ENCODE peak calls at places on chromosomes 16 and 17, in seven cellular contexts. One of them, this sample, is unnamed.
A peak's percentile ranks its signal among the peaks of the same experiment; 100 is the strongest.

GRCh38 chr17:47804461-47804860 is 17.1 kb downstream of the OSBPL7 start:
- DNase-seq in mesenchymal stem cell: no peak
- DNase-seq in H9: no peak
- DNase-seq in mesendoderm: no peak
- DNase-seq in neuronal stem cell: no peak
- DNase-seq in H1: no peak
- DNase-seq in trophoblast cell: no peak
- DNase-seq in this sample: no peak

GRCh38 chr16:64539811-64540210 is 582.1 kb downstream of the CDH11 start:
- DNase-seq in mesendoderm: no peak
- DNase-seq in mesenchymal stem cell: no peak
- DNase-seq in trophoblast cell: no peak
- DNase-seq in H9: no peak
- DNase-seq in H1: no peak
- DNase-seq in neuronal stem cell: no peak
- DNase-seq in this sample: no peak

GRCh38 chr16:79947771-79948170 is 347.2 kb upstream of the MAF start:
- DNase-seq in mesendoderm: no peak
- DNase-seq in trophoblast cell: no peak
- DNase-seq in H9: no peak
- DNase-seq in mesenchymal stem cell: no peak
- DNase-seq in H1: no peak
- DNase-seq in neuronal stem cell: no peak
- DNase-seq in this sample: no peak

GRCh38 chr17:36949461-36949927 is 740 bp downstream of the AATF start:
- DNase-seq in H1: no peak
- DNase-seq in neuronal stem cell: no peak
- DNase-seq in H9: no peak
- DNase-seq in trophoblast cell: no peak
- DNase-seq in mesendoderm: no peak
- DNase-seq in mesenchymal stem cell: no peak
- DNase-seq in this sample: peak; percentile 37

GRCh38 chr17:48215583-48216139 is 108.1 kb downstream of the SNX11 start:
- DNase-seq in H9: peak; percentile 77
- DNase-seq in mesendoderm: peak; percentile 79
- DNase-seq in neuronal stem cell: peak; percentile 18
- DNase-seq in trophoblast cell: no peak
- DNase-seq in H1: no peak
- DNase-seq in mesenchymal stem cell: peak; percentile 81
- DNase-seq in this sample: peak; percentile 28

GRCh38 chr16:54493076-54493475 is 206.5 kb upstream of the IRX3 start:
- DNase-seq in mesendoderm: no peak
- DNase-seq in mesenchymal stem cell: peak; percentile 56
- DNase-seq in neuronal stem cell: no peak
- DNase-seq in H1: no peak
- DNase-seq in H9: no peak
- DNase-seq in trophoblast cell: no peak
- DNase-seq in this sample: no peak

GRCh38 chr17:19719365-19720209 is 3.2 kb upstream of the SLC47A2 start:
- DNase-seq in neuronal stem cell: no peak
- DNase-seq in H1: no peak
- DNase-seq in trophoblast cell: peak; percentile 68
- DNase-seq in H9: peak; percentile 27
- DNase-seq in mesenchymal stem cell: no peak
- DNase-seq in mesendoderm: peak; percentile 42
- DNase-seq in this sample: no peak

GRCh38 chr17:42081516-42082129 is 16.6 kb downstream of the ZNF385C start:
- DNase-seq in mesenchymal stem cell: no peak
- DNase-seq in neuronal stem cell: no peak
- DNase-seq in H1: no peak
- DNase-seq in H9: no peak
- DNase-seq in trophoblast cell: no peak
- DNase-seq in mesendoderm: no peak
- DNase-seq in this sample: no peak

GRCh38 chr16:81401035-81401950 is 43.3 kb upstream of the CMIP start:
- DNase-seq in H1: no peak
- DNase-seq in mesenchymal stem cell: peak; percentile 33
- DNase-seq in mesendoderm: no peak
- DNase-seq in H9: no peak
- DNase-seq in trophoblast cell: peak; percentile 90
- DNase-seq in neuronal stem cell: no peak
- DNase-seq in this sample: peak; percentile 62

GRCh38 chr17:35117984-35118383 is 1.7 kb downstream of the RAD51D start:
- DNase-seq in mesendoderm: no peak
- DNase-seq in mesenchymal stem cell: peak; percentile 31
- DNase-seq in H1: no peak
- DNase-seq in H9: no peak
- DNase-seq in neuronal stem cell: no peak
- DNase-seq in trophoblast cell: no peak
- DNase-seq in this sample: peak; percentile 23

GRCh38 chr17:29143894-29144293 is 36.3 kb downstream of the MYO18A start:
- DNase-seq in H9: peak; percentile 69
- DNase-seq in H1: no peak
- DNase-seq in neuronal stem cell: no peak
- DNase-seq in trophoblast cell: peak; percentile 18
- DNase-seq in mesendoderm: peak; percentile 72
- DNase-seq in mesenchymal stem cell: peak; percentile 68
- DNase-seq in this sample: peak; percentile 28

GRCh38 chr17:10583834-10584233 is 34.4 kb upstream of the MYH2 start:
- DNase-seq in mesenchymal stem cell: no peak
- DNase-seq in neuronal stem cell: no peak
- DNase-seq in mesendoderm: no peak
- DNase-seq in H9: no peak
- DNase-seq in H1: no peak
- DNase-seq in trophoblast cell: no peak
- DNase-seq in this sample: no peak

DNA sequence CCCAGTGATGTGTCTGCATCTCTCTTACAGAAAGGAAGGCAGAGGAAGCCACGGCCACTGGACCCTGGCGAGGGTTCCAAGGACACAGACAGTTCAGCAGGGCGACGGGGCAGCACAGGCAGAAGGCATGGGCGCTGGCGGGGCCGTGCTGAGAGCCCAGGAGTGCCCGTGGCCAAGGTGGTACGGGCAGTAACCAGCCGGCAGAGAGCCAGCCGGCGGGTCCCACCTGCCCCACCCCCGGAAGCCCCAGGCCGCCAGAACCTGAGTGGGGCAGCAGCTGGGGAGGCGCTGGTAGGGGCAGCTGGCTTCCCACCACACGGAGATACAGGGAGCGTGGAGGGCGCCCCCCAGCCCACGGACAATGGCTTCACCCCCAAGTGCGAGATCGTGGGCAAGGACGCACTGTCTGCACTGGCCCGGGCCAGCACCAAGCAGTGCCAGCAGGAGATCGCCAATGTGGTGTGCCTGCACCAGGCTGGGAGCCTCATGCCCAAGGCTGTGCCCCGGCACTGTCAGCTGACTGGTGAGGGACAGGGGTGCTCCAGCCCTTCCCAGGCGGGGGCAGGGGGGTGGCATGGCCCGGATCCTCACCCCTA is 7.8 kb downstream of the XYLT2 start:
- DNase-seq in mesenchymal stem cell: no peak
- DNase-seq in H1: no peak
- DNase-seq in mesendoderm: no peak
- DNase-seq in neuronal stem cell: no peak
- DNase-seq in H9: no peak
- DNase-seq in trophoblast cell: no peak
- DNase-seq in this sample: no peak
- H2BK120ac ChIP-seq in mesenchymal stem cell: no peak overlapping the region
- H2BK120ac ChIP-seq in H1: no peak overlapping the region
- H2BK120ac ChIP-seq in mesendoderm: no peak overlapping the region
- H2BK120ac ChIP-seq in neuronal stem cell: no peak overlapping the region
- H2BK120ac ChIP-seq in H9: no peak overlapping the region
- H2BK120ac ChIP-seq in trophoblast cell: no peak overlapping the region
- H2BK120ac ChIP-seq in this sample: no peak overlapping the region

DNA sequence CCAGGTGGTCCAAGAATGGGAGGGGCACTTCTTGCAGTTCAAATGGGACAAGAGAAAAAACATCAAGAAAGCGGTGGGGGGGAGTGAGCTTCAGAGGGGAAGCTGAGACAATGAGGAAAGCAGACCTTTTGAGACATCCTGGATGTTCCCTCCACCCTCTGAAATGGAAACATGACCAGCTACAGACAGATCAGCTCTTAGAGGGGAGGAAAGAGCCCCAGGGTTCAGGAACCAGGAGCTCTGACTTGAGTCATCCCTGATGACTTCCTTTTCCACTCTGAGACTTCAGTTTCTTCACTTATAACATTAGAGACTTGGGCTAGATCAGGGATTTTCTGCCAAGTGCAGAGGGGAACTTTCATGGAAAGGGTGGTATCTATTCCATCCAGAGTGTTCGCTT is 368.1 kb downstream of the SLC39A11 start:
- DNase-seq in H1: no peak
- DNase-seq in trophoblast cell: no peak
- DNase-seq in neuronal stem cell: no peak
- DNase-seq in mesendoderm: no peak
- DNase-seq in mesenchymal stem cell: peak; percentile 74
- DNase-seq in H9: no peak
- DNase-seq in this sample: peak; percentile 66
- H2BK120ac ChIP-seq in H1: no peak overlapping the region
- H2BK120ac ChIP-seq in trophoblast cell: no peak overlapping the region
- H2BK120ac ChIP-seq in neuronal stem cell: no peak overlapping the region
- H2BK120ac ChIP-seq in mesendoderm: no peak overlapping the region
- H2BK120ac ChIP-seq in mesenchymal stem cell: no peak overlapping the region
- H2BK120ac ChIP-seq in H9: no peak overlapping the region
- H2BK120ac ChIP-seq in this sample: no peak overlapping the region

DNA sequence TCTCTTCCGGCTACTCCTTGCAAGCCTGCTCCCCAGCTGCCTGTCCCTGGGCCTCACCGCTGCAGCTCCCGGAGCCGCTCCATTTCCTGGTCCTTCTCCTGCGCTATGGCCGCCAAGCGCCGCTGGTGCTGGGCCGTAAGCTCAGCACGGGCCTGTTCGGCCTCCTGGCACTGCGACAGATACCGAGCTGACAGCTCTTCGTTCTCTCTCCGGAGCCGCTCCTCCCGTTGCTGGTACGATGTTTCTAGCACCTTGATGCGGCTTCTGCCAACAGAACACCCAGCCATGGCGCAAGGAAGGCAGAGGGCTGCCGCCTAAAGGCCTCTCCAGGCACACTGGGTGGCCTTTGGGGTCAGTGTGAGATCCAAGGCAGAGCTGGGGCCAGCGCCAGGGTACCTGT is 14.9 kb upstream of the MRPL38 start:
- DNase-seq in trophoblast cell: no peak
- DNase-seq in H1: no peak
- DNase-seq in neuronal stem cell: no peak
- DNase-seq in H9: no peak
- DNase-seq in mesendoderm: no peak
- DNase-seq in mesenchymal stem cell: no peak
- DNase-seq in this sample: no peak
- H2BK120ac ChIP-seq in trophoblast cell: no peak overlapping the region
- H2BK120ac ChIP-seq in H1: no peak overlapping the region
- H2BK120ac ChIP-seq in neuronal stem cell: no peak overlapping the region
- H2BK120ac ChIP-seq in H9: no peak overlapping the region
- H2BK120ac ChIP-seq in mesendoderm: no peak overlapping the region
- H2BK120ac ChIP-seq in mesenchymal stem cell: no peak overlapping the region
- H2BK120ac ChIP-seq in this sample: no peak overlapping the region

GRCh38 chr17:77527836-77528505 is 387.2 kb downstream of the SEC14L1 start:
- DNase-seq in H1: no peak
- DNase-seq in H9: no peak
- DNase-seq in mesenchymal stem cell: no peak
- DNase-seq in trophoblast cell: no peak
- DNase-seq in neuronal stem cell: no peak
- DNase-seq in mesendoderm: no peak
- DNase-seq in this sample: no peak
- H2BK120ac ChIP-seq in H1: no peak overlapping the region
- H2BK120ac ChIP-seq in H9: no peak overlapping the region
- H2BK120ac ChIP-seq in mesenchymal stem cell: no peak overlapping the region
- H2BK120ac ChIP-seq in trophoblast cell: no peak overlapping the region
- H2BK120ac ChIP-seq in neuronal stem cell: peak overlapping the region; percentile 91
- H2BK120ac ChIP-seq in mesendoderm: no peak overlapping the region
- H2BK120ac ChIP-seq in this sample: no peak overlapping the region

DNA sequence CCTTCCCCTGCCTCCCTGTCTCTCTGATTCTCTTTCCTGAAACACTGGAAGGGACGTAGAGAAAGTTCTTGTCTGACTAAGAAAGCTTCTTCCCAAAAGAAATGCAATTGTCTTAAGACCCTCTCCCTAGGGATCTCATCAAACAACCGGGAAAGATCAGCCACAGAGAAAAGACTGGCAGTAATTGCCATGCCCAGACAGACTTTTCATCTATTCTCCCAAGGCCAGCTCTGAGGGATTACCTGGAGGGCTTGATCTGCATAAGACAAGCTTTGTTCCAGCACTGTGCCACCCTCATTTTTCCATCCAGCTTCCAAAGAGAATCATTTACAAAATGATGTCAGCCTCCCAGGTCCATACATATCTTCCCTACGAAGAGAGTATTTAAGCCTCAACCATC is 38.8 kb upstream of the HS3ST3A1 start:
- DNase-seq in trophoblast cell: no peak
- DNase-seq in neuronal stem cell: no peak
- DNase-seq in H1: no peak
- DNase-seq in mesenchymal stem cell: no peak
- DNase-seq in mesendoderm: no peak
- DNase-seq in H9: no peak
- DNase-seq in this sample: peak; percentile 20
- H2BK120ac ChIP-seq in trophoblast cell: no peak overlapping the region
- H2BK120ac ChIP-seq in neuronal stem cell: no peak overlapping the region
- H2BK120ac ChIP-seq in H1: no peak overlapping the region
- H2BK120ac ChIP-seq in mesenchymal stem cell: no peak overlapping the region
- H2BK120ac ChIP-seq in mesendoderm: no peak overlapping the region
- H2BK120ac ChIP-seq in H9: no peak overlapping the region
- H2BK120ac ChIP-seq in this sample: no peak overlapping the region

GRCh38 chr16:75491876-75492275 is 3.4 kb downstream of the CHST6 start:
- DNase-seq in H1: no peak
- DNase-seq in mesenchymal stem cell: no peak
- DNase-seq in trophoblast cell: peak; percentile 72
- DNase-seq in neuronal stem cell: no peak
- DNase-seq in H9: peak; percentile 62
- DNase-seq in mesendoderm: peak; percentile 92
- DNase-seq in this sample: no peak

GRCh38 chr16:75494696-75495601 is at the start of gene CHST6:
- DNase-seq in H1: no peak
- DNase-seq in mesenchymal stem cell: peak; percentile 16
- DNase-seq in H9: peak; percentile 88
- DNase-seq in trophoblast cell: peak; percentile 12
- DNase-seq in mesendoderm: peak; percentile 82
- DNase-seq in neuronal stem cell: peak; percentile 69
- DNase-seq in this sample: no peak

GRCh38 chr16:75494184-75494583 is 1.1 kb downstream of the CHST6 start:
- DNase-seq in mesenchymal stem cell: no peak
- DNase-seq in H9: no peak
- DNase-seq in neuronal stem cell: no peak
- DNase-seq in trophoblast cell: no peak
- DNase-seq in H1: no peak
- DNase-seq in mesendoderm: no peak
- DNase-seq in this sample: no peak

GRCh38 chr16:75497558-75497957 is 2.3 kb upstream of the CHST6 start:
- DNase-seq in H1: no peak
- DNase-seq in H9: no peak
- DNase-seq in mesendoderm: no peak
- DNase-seq in trophoblast cell: no peak
- DNase-seq in neuronal stem cell: no peak
- DNase-seq in mesenchymal stem cell: no peak
- DNase-seq in this sample: no peak

DNA sequence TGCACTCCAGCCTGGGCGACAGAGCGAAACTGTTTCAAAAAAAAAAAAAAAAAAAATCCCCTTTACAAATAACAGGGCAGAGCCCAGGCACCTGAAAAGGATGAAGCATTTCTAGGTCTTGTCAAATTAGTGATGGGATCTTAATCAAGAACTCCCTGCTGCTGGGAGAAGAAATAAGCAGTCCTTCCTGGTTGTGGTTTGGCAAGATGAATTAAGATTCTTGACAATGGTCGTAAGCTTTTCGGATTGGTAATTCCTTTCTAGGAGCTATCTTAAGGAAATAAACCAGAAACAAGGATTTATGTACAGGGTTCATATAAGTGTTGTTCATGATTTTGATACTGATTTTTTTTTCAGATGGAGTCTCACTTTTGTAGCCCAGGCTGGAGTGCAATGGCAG is 1.3 kb upstream of the CHST6 start:
- DNase-seq in H9: no peak
- DNase-seq in mesendoderm: no peak
- DNase-seq in H1: no peak
- DNase-seq in mesenchymal stem cell: no peak
- DNase-seq in trophoblast cell: no peak
- DNase-seq in neuronal stem cell: no peak
- DNase-seq in this sample: no peak
- H2BK120ac ChIP-seq in H9: no peak overlapping the region
- H2BK120ac ChIP-seq in mesendoderm: no peak overlapping the region
- H2BK120ac ChIP-seq in H1: no peak overlapping the region
- H2BK120ac ChIP-seq in mesenchymal stem cell: no peak overlapping the region
- H2BK120ac ChIP-seq in trophoblast cell: no peak overlapping the region
- H2BK120ac ChIP-seq in neuronal stem cell: no peak overlapping the region
- H2BK120ac ChIP-seq in this sample: no peak overlapping the region